ENCODE peak calls at places on chromosome 1, in eight cellular contexts. B, E, R, L, V, M, J and X are unnamed samples.

GRCh38 chr1:54581621-54582035 is 33.6 kb downstream of the ACOT11 start:
- DNase-seq in B (no peak), E (peak; percentile 96), R (no peak), L (peak; percentile 96), V (no peak), M (peak; percentile 98), J (no peak), X (peak; percentile 89)

GRCh38 chr1:220776725-220777326 is 9.9 kb upstream of the MTARC1 start:
- DNase-seq in B (peak; percentile 95), E (peak; percentile 74), R (peak; percentile 92), L (peak; percentile 47), V (peak; percentile 28), M (peak; percentile 87), J (peak; percentile 85), X (peak; percentile 87)

GRCh38 chr1:183287191-183287675 is 101.2 kb downstream of the LAMC2 start:
- DNase-seq in B (no peak), E (no peak), R (no peak), L (no peak), V (no peak), M (no peak), J (no peak), X (no peak)

GRCh38 chr1:226069818-226070489 is 7.4 kb downstream of the H3-3A start:
- DNase-seq in B (no peak), E (no peak), R (no peak), L (no peak), V (no peak), M (no peak), J (no peak), X (no peak)

GRCh38 chr1:20830378-20830777 is 43.3 kb upstream of the HP1BP3 start:
- DNase-seq in B (no peak), E (no peak), R (no peak), L (no peak), V (no peak), M (no peak), J (no peak), X (no peak)

GRCh38 chr1:108643492-108644333 is 17.2 kb downstream of the HENMT1 start:
- DNase-seq in B (no peak), E (peak; percentile 57), R (peak; percentile 80), L (peak; percentile 54), V (no peak), M (no peak), J (no peak), X (peak; percentile 53)

GRCh38 chr1:115757286-115757810 is 11.2 kb downstream of the CASQ2 start:
- DNase-seq in B (no peak), E (no peak), R (no peak), L (no peak), V (no peak), M (no peak), J (no peak), X (no peak)

GRCh38 chr1:29236743-29236992 is 346 bp downstream of the PTPRU start:
- DNase-seq in B (no peak), E (no peak), R (no peak), L (no peak), V (no peak), M (no peak), J (no peak), X (no peak)

GRCh38 chr1:64476251-64476952 is 6.5 kb downstream of the CACHD1 start:
- DNase-seq in B (no peak), E (no peak), R (no peak), L (no peak), V (no peak), M (no peak), J (no peak), X (no peak)

GRCh38 chr1:117812868-117813511 is 116.4 kb downstream of the GDAP2 start:
- DNase-seq in B (no peak), E (no peak), R (no peak), L (no peak), V (no peak), M (no peak), J (no peak), X (no peak)

GRCh38 chr1:200173097-200173629 is 145.7 kb downstream of the NR5A2 start:
- DNase-seq in B (no peak), E (no peak), R (no peak), L (no peak), V (no peak), M (no peak), J (no peak), X (no peak)

GRCh38 chr1:113195115-113195845 is 122.3 kb downstream of the LRIG2 start:
- DNase-seq in B (no peak), E (no peak), R (no peak), L (no peak), V (no peak), M (no peak), J (no peak), X (no peak)

DNA sequence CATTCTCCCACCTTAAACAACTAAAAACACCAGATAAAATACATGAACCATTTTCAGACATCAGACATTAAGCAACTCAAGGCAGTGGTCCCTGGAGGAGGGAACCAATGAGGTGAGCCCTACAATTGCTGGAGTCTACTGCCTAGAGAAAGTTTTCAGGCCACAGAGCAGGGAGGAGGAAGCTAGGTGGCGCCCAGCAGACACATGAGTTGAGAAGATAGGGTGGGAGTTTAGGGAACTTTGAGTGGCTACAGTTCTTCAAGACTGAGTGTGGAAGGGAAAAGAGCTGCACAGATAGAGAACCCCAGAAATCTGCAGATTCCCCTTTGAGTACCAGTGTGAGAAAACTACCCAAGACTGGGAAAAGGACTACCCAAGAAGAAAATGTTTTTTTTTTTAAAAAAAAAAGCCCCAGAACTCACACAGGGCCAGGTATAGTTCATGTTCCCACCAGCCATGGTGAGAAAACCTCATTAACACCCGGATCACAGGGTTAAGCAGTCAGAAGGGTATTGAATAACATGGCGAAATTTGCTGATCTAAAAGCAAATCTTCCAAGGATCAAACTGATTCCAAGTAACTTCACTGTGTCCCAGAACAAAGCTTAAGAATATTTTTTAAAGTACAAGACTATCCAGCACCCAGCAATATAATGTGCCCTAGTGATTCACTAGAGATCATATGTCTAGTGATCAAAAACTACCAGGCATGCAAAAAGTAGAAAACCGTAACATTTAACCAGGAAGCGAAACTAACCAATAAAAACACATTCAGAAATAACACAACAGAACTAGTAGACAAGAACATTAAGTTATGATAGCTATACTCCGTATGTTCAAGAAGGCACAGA is 12.0 kb downstream of the ALDH9A1 start:
- DNase-seq in B (no peak), E (no peak), R (peak; percentile 57), L (no peak), V (no peak), M (no peak), J (no peak), X (no peak)
- H3K4me1 ChIP-seq in B (peaks cover 11% of the 10 kb centered on the region), E (no peaks in the 10 kb centered on the region), R (no peaks in the 10 kb centered on the region), L (no peaks in the 10 kb centered on the region), V (no peaks in the 10 kb centered on the region), M (peaks cover 9% of the 10 kb centered on the region), J (no peaks in the 10 kb centered on the region), X (peaks cover 3% of the 10 kb centered on the region)

GRCh38 chr1:19757641-19758040 is 42.1 kb downstream of the TMCO4 start:
- DNase-seq in B (no peak), E (no peak), R (no peak), L (no peak), V (no peak), M (no peak), J (no peak), X (no peak)

GRCh38 chr1:19750882-19751276 is 48.8 kb downstream of the TMCO4 start:
- DNase-seq in B (no peak), E (no peak), R (no peak), L (no peak), V (no peak), M (no peak), J (no peak), X (no peak)

GRCh38 chr1:19752083-19752696 is 47.5 kb downstream of the TMCO4 start:
- DNase-seq in B (no peak), E (no peak), R (no peak), L (no peak), V (no peak), M (no peak), J (no peak), X (no peak)

GRCh38 chr1:19756480-19756879 is 43.2 kb downstream of the TMCO4 start:
- DNase-seq in B (no peak), E (no peak), R (no peak), L (no peak), V (no peak), M (no peak), J (no peak), X (no peak)

GRCh38 chr1:19754482-19754881 is 45.2 kb downstream of the TMCO4 start:
- DNase-seq in B (no peak), E (peak; percentile 89), R (no peak), L (no peak), V (no peak), M (peak; percentile 78), J (no peak), X (no peak)
- TF ChIP-seq POLR2AphosphoS5 in B (no peak), E (peak; percentile 94), R (no peak), L (no peak), V (no peak), M (peak; percentile 57), J (no peak), X (no peak)

GRCh38 chr1:61110587-61110986 is 28.2 kb downstream of the NFIA start:
- DNase-seq in B (no peak), E (no peak), R (no peak), L (no peak), V (no peak), M (no peak), J (no peak), X (no peak)
- H3K4me1 ChIP-seq in B (peaks cover 32% of the 10 kb centered on the region), E (no peaks in the 10 kb centered on the region), R (peaks cover 23% of the 10 kb centered on the region), L (no peaks in the 10 kb centered on the region), V (no peaks in the 10 kb centered on the region), M (peaks cover 33% of the 10 kb centered on the region), J (peaks cover 7% of the 10 kb centered on the region), X (no peaks in the 10 kb centered on the region)

DNA sequence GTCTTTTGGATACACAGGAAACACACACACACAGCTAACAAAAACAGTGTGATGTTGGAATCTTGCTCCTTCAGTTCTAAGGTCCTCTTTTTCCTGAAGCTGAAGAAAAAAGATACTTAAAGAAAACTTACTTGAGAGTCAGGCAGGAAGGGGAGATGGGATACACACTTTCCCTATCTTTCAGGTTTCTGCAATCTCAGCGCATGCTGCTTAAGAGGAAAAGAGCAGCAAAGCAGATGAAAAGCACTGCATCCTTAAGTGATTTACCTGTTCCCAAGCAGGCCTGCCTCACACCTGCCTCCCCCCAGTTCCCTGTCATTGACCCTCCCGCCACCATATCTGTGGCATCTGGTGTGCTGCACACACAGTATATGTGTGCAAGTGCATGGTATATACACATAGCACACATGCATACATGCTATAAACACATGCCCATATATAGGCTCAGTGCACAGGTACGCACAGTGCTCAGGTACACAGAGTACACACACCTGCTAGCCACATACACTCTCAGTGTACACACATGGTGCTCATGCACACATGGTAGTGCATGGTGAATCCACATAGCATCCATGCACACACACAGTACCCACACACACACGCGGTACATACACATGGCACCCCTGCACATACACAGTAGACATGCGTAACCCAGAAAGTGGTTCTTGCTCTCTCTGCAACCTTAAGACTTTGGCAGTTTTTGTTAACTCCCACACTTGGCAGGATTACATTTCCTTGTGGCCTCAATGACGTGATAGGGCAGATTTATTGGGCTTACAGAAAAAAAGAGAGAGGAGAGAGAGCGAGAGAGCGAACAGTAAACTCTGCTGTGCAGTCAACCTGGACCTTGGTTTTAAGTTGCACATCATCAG is 166.9 kb downstream of the TOMM20 start:
- DNase-seq in B (no peak), E (peak; percentile 69), R (no peak), L (no peak), V (no peak), M (peak; percentile 56), J (no peak), X (no peak)
- TF ChIP-seq POLR2AphosphoS5 in B (no peak), E (peak; percentile 91), R (no peak), L (peak; percentile 4), V (no peak), M (peak; percentile 53), J (no peak), X (peak; percentile 76)